ENCODE peak calls at places on chromosomes 7 and 10, in six cellular contexts. One of them, this sample, is unnamed.

GRCh38 chr10:37713132-37713501 is 144.3 kb downstream of the ZNF248 start:
- DNase-seq in GM12878: no peak
- DNase-seq in fibroblast of lung: no peak
- DNase-seq in left ventricle myocardium inferior: no peak
- DNase-seq in cardiac muscle cell: no peak
- DNase-seq in choroid plexus epithelial cell: no peak
- DNase-seq in this sample: no peak

GRCh38 chr7:66140924-66141323 is 26.3 kb downstream of the CRCP start:
- DNase-seq in GM12878: no peak
- DNase-seq in fibroblast of lung: peak
- DNase-seq in left ventricle myocardium inferior: peak
- DNase-seq in cardiac muscle cell: peak
- DNase-seq in choroid plexus epithelial cell: peak
- DNase-seq in this sample: no peak

GRCh38 chr7:43040461-43040860 is 72.0 kb upstream of the HECW1 start:
- DNase-seq in GM12878: no peak
- DNase-seq in fibroblast of lung: no peak
- DNase-seq in left ventricle myocardium inferior: no peak
- DNase-seq in cardiac muscle cell: no peak
- DNase-seq in choroid plexus epithelial cell: no peak
- DNase-seq in this sample: no peak

GRCh38 chr10:79023489-79024162 is 45.1 kb upstream of the ZMIZ1 start:
- DNase-seq in GM12878: no peak
- DNase-seq in fibroblast of lung: no peak
- DNase-seq in left ventricle myocardium inferior: no peak
- DNase-seq in cardiac muscle cell: peak
- DNase-seq in choroid plexus epithelial cell: peak
- DNase-seq in this sample: no peak

GRCh38 chr7:100559127-100559526 is 14.6 kb downstream of the SAP25 start:
- DNase-seq in GM12878: no peak
- DNase-seq in fibroblast of lung: no peak
- DNase-seq in left ventricle myocardium inferior: no peak
- DNase-seq in cardiac muscle cell: no peak
- DNase-seq in choroid plexus epithelial cell: no peak
- DNase-seq in this sample: no peak

GRCh38 chr7:28292826-28293528 is 112.4 kb upstream of the JAZF1 start:
- DNase-seq in GM12878: peak
- DNase-seq in fibroblast of lung: no peak
- DNase-seq in left ventricle myocardium inferior: no peak
- DNase-seq in cardiac muscle cell: no peak
- DNase-seq in choroid plexus epithelial cell: no peak
- DNase-seq in this sample: peak

GRCh38 chr7:845731-846130 is 13.5 kb downstream of the SUN1 start:
- DNase-seq in GM12878: no peak
- DNase-seq in fibroblast of lung: no peak
- DNase-seq in left ventricle myocardium inferior: no peak
- DNase-seq in cardiac muscle cell: no peak
- DNase-seq in choroid plexus epithelial cell: no peak
- DNase-seq in this sample: no peak

GRCh38 chr7:44057849-44058758 is 7.3 kb downstream of the PGAM2 start:
- DNase-seq in GM12878: no peak
- DNase-seq in fibroblast of lung: no peak
- DNase-seq in left ventricle myocardium inferior: peak
- DNase-seq in cardiac muscle cell: no peak
- DNase-seq in choroid plexus epithelial cell: no peak
- DNase-seq in this sample: no peak

GRCh38 chr10:2117641-2118040 is 380.3 kb upstream of the ADARB2 start:
- DNase-seq in GM12878: no peak
- DNase-seq in fibroblast of lung: no peak
- DNase-seq in left ventricle myocardium inferior: no peak
- DNase-seq in cardiac muscle cell: no peak
- DNase-seq in choroid plexus epithelial cell: no peak
- DNase-seq in this sample: no peak

GRCh38 chr7:131068604-131069021 is 259.1 kb upstream of the MKLN1 start:
- DNase-seq in GM12878: no peak
- DNase-seq in fibroblast of lung: peak
- DNase-seq in left ventricle myocardium inferior: no peak
- DNase-seq in cardiac muscle cell: peak
- DNase-seq in choroid plexus epithelial cell: peak
- DNase-seq in this sample: no peak

GRCh38 chr7:73482746-73483145 is 39.3 kb downstream of the BAZ1B start:
- DNase-seq in GM12878: no peak
- DNase-seq in fibroblast of lung: no peak
- DNase-seq in left ventricle myocardium inferior: no peak
- DNase-seq in cardiac muscle cell: no peak
- DNase-seq in choroid plexus epithelial cell: peak
- DNase-seq in this sample: no peak

GRCh38 chr7:69439636-69440325 is 158.5 kb upstream of the AUTS2 start:
- DNase-seq in GM12878: peak
- DNase-seq in fibroblast of lung: no peak
- DNase-seq in left ventricle myocardium inferior: no peak
- DNase-seq in cardiac muscle cell: no peak
- DNase-seq in choroid plexus epithelial cell: no peak
- DNase-seq in this sample: no peak

GRCh38 chr7:134420509-134421125 is 38.3 kb downstream of the AKR1B1 start:
- DNase-seq in GM12878: no peak
- DNase-seq in fibroblast of lung: peak
- DNase-seq in left ventricle myocardium inferior: no peak
- DNase-seq in cardiac muscle cell: peak
- DNase-seq in choroid plexus epithelial cell: peak
- DNase-seq in this sample: peak

GRCh38 chr7:21939858-21940322 is 5.8 kb downstream of the CDCA7L start:
- DNase-seq in GM12878: no peak
- DNase-seq in fibroblast of lung: no peak
- DNase-seq in left ventricle myocardium inferior: no peak
- DNase-seq in cardiac muscle cell: no peak
- DNase-seq in choroid plexus epithelial cell: no peak
- DNase-seq in this sample: no peak

GRCh38 chr7:6290345-6290744 is 17.9 kb upstream of the CYTH3 start:
- DNase-seq in GM12878: no peak
- DNase-seq in fibroblast of lung: no peak
- DNase-seq in left ventricle myocardium inferior: no peak
- DNase-seq in cardiac muscle cell: no peak
- DNase-seq in choroid plexus epithelial cell: no peak
- DNase-seq in this sample: no peak

GRCh38 chr10:70052462-70053211 is at the start of gene MACROH2A2:
- DNase-seq in GM12878: no peak
- DNase-seq in fibroblast of lung: peak
- DNase-seq in left ventricle myocardium inferior: peak
- DNase-seq in cardiac muscle cell: peak
- DNase-seq in choroid plexus epithelial cell: peak
- DNase-seq in this sample: no peak

GRCh38 chr10:133421336-133422222 is 2.8 kb downstream of the SPRN start:
- DNase-seq in GM12878: no peak
- DNase-seq in fibroblast of lung: no peak
- DNase-seq in left ventricle myocardium inferior: no peak
- DNase-seq in cardiac muscle cell: no peak
- DNase-seq in choroid plexus epithelial cell: no peak
- DNase-seq in this sample: no peak

GRCh38 chr10:77195101-77195500 is 442.5 kb downstream of the KCNMA1 start:
- DNase-seq in GM12878: no peak
- DNase-seq in fibroblast of lung: peak
- DNase-seq in left ventricle myocardium inferior: no peak
- DNase-seq in cardiac muscle cell: peak
- DNase-seq in choroid plexus epithelial cell: peak
- DNase-seq in this sample: peak

GRCh38 chr10:109784236-109784635 is 139.1 kb downstream of the XPNPEP1 start:
- DNase-seq in GM12878: no peak
- DNase-seq in fibroblast of lung: no peak
- DNase-seq in left ventricle myocardium inferior: no peak
- DNase-seq in cardiac muscle cell: peak
- DNase-seq in choroid plexus epithelial cell: peak
- DNase-seq in this sample: no peak

GRCh38 chr10:5198386-5198785 is 1.7 kb downstream of the AKR1C4 start:
- DNase-seq in GM12878: no peak
- DNase-seq in fibroblast of lung: no peak
- DNase-seq in left ventricle myocardium inferior: no peak
- DNase-seq in cardiac muscle cell: no peak
- DNase-seq in choroid plexus epithelial cell: no peak
- DNase-seq in this sample: no peak

GRCh38 chr7:150586068-150586777 is 19.0 kb downstream of the GIMAP4 start:
- DNase-seq in GM12878: no peak
- DNase-seq in fibroblast of lung: no peak
- DNase-seq in left ventricle myocardium inferior: no peak
- DNase-seq in cardiac muscle cell: no peak
- DNase-seq in choroid plexus epithelial cell: no peak
- DNase-seq in this sample: no peak

DNA sequence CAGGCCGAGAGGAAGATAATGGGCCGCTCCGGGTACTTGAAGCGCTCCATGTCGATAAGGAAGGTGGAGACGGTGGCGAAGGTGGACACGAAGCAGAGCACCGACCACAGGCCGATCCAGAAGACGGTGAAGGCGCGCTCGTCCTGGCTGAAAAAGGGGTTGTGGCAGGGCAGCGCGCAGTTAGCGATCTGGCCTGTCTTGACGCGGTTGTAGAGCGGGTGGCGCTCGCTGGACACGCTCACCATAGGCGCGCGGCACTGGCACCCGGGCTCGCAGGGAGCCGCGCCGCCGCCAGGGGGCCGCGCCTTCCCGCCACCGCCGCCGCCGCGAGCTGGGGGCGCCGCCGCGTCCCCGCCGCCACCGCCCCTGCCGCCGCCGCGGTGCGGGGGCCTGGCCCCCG is 1.6 kb downstream of the FZD8 start:
- DNase-seq in GM12878: no peak
- DNase-seq in fibroblast of lung: peak
- DNase-seq in left ventricle myocardium inferior: peak
- DNase-seq in cardiac muscle cell: peak
- DNase-seq in choroid plexus epithelial cell: peak
- DNase-seq in this sample: no peak
- H3K4me3 ChIP-seq in GM12878: no peak
- H3K4me3 ChIP-seq in fibroblast of lung: peak
- H3K4me3 ChIP-seq in left ventricle myocardium inferior: peak
- H3K4me3 ChIP-seq in cardiac muscle cell: peak
- H3K4me3 ChIP-seq in choroid plexus epithelial cell: peak
- H3K4me3 ChIP-seq in this sample: peak

DNA sequence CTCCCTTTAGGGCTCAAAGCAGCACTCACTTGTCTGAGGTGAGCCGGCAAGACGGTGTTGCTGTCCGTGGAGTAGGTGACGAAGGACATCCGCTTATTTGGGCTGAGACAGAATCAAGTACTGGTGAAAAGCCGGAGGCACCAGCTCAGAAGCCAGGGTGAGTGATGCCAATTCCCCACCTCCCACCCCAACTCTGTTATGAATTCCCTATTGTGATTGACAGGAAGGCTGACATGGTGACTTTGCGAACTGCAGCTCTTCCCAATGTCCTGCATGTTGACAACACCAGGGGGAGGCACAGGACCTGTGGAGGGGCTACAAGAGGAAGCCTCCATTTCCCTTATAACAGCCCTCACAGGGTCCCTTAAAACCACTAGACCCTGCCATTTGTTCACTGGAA is 52.3 kb upstream of the MSMB start:
- DNase-seq in GM12878: no peak
- DNase-seq in fibroblast of lung: no peak
- DNase-seq in left ventricle myocardium inferior: no peak
- DNase-seq in cardiac muscle cell: no peak
- DNase-seq in choroid plexus epithelial cell: no peak
- DNase-seq in this sample: no peak
- TF ChIP-seq CTCF in GM12878: no peak
- TF ChIP-seq CTCF in fibroblast of lung: no peak
- TF ChIP-seq CTCF in left ventricle myocardium inferior: no peak
- TF ChIP-seq CTCF in cardiac muscle cell: no peak
- TF ChIP-seq CTCF in choroid plexus epithelial cell: no peak
- TF ChIP-seq CTCF in this sample: no peak

GRCh38 chr10:35794703-35795102 is 152.6 kb upstream of the FZD8 start:
- DNase-seq in GM12878: no peak
- DNase-seq in fibroblast of lung: no peak
- DNase-seq in left ventricle myocardium inferior: peak
- DNase-seq in cardiac muscle cell: peak
- DNase-seq in choroid plexus epithelial cell: no peak
- DNase-seq in this sample: no peak
- H3K4me3 ChIP-seq in GM12878: no peak
- H3K4me3 ChIP-seq in fibroblast of lung: no peak
- H3K4me3 ChIP-seq in left ventricle myocardium inferior: no peak
- H3K4me3 ChIP-seq in cardiac muscle cell: no peak
- H3K4me3 ChIP-seq in choroid plexus epithelial cell: no peak
- H3K4me3 ChIP-seq in this sample: no peak

GRCh38 chr10:28542728-28543127 is 9.8 kb downstream of the WAC start:
- DNase-seq in GM12878: no peak
- DNase-seq in fibroblast of lung: no peak
- DNase-seq in left ventricle myocardium inferior: no peak
- DNase-seq in cardiac muscle cell: no peak
- DNase-seq in choroid plexus epithelial cell: no peak
- DNase-seq in this sample: no peak

GRCh38 chr10:28540145-28540544 is 7.2 kb downstream of the WAC start:
- DNase-seq in GM12878: no peak
- DNase-seq in fibroblast of lung: no peak
- DNase-seq in left ventricle myocardium inferior: no peak
- DNase-seq in cardiac muscle cell: no peak
- DNase-seq in choroid plexus epithelial cell: no peak
- DNase-seq in this sample: no peak

GRCh38 chr10:28544058-28544457 is 11.1 kb downstream of the WAC start:
- DNase-seq in GM12878: no peak
- DNase-seq in fibroblast of lung: no peak
- DNase-seq in left ventricle myocardium inferior: no peak
- DNase-seq in cardiac muscle cell: no peak
- DNase-seq in choroid plexus epithelial cell: no peak
- DNase-seq in this sample: no peak

GRCh38 chr10:28545967-28546644 is 13.2 kb downstream of the WAC start:
- DNase-seq in GM12878: no peak
- DNase-seq in fibroblast of lung: no peak
- DNase-seq in left ventricle myocardium inferior: no peak
- DNase-seq in cardiac muscle cell: no peak
- DNase-seq in choroid plexus epithelial cell: no peak
- DNase-seq in this sample: no peak

GRCh38 chr10:28541695-28542365 is 8.9 kb downstream of the WAC start:
- DNase-seq in GM12878: no peak
- DNase-seq in fibroblast of lung: no peak
- DNase-seq in left ventricle myocardium inferior: no peak
- DNase-seq in cardiac muscle cell: no peak
- DNase-seq in choroid plexus epithelial cell: no peak
- DNase-seq in this sample: no peak
- TF ChIP-seq CTCF in GM12878: peak
- TF ChIP-seq CTCF in fibroblast of lung: no peak
- TF ChIP-seq CTCF in left ventricle myocardium inferior: peak
- TF ChIP-seq CTCF in cardiac muscle cell: peak
- TF ChIP-seq CTCF in choroid plexus epithelial cell: peak
- TF ChIP-seq CTCF in this sample: peak

DNA sequence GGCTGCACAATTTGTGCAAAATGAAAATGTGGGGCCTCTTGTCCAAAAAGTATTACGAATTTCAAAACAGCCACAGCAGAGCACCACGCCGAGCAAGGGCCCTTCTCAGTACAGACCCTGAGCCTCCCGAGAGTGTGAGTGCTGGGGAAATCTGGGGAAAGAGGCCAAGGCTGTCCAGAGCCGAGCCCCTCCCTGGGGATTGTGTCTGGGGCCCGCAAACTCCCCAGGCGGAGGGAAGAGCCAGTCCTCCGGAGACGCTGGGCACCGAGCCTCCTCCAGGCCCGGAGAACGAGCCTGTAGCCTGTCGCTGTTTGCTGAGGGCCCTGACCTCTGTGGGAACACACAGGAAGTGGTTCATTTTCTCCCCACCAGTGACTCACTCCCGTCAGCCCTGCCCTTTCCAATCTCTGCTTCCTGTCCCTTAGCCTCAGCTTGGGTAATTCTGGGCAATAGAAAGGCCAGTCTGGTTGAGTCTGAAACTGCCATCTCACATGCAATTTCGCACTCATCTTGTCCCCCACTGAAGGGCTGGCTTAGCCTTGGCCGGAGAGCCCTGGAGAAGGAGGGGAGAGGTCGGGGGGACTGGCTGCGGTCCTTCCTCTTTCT is 19.5 kb upstream of the GNA12 start:
- DNase-seq in GM12878: peak
- DNase-seq in fibroblast of lung: peak
- DNase-seq in left ventricle myocardium inferior: peak
- DNase-seq in cardiac muscle cell: peak
- DNase-seq in choroid plexus epithelial cell: peak
- DNase-seq in this sample: peak
- H3K4me3 ChIP-seq in GM12878: peak
- H3K4me3 ChIP-seq in fibroblast of lung: no peak
- H3K4me3 ChIP-seq in left ventricle myocardium inferior: peak
- H3K4me3 ChIP-seq in cardiac muscle cell: no peak
- H3K4me3 ChIP-seq in choroid plexus epithelial cell: peak
- H3K4me3 ChIP-seq in this sample: peak